ENCODE peak calls at places on chromosomes 2 and 18, in four cellular contexts. T is WTC11, A is A549, F is K562. L is an unnamed sample.

GRCh38 chr2:219122197-219122965 is 38.2 kb downstream of the NHEJ1 start:
- DNase-seq in T (no peak), A (no peak), F (no peak), L (no peak)

GRCh38 chr2:23478087-23478932 is 93.3 kb downstream of the KLHL29 start:
- DNase-seq in T (peak), A (no peak), F (no peak), L (no peak)

GRCh38 chr2:42872736-42873135 is 80.4 kb upstream of the HAAO start:
- DNase-seq in T (no peak), A (no peak), F (no peak), L (no peak)

GRCh38 chr2:3458396-3459184 is 60.7 kb downstream of the ADI1 start:
- DNase-seq in T (no peak), A (no peak), F (peak), L (no peak)

GRCh38 chr2:240422683-240423329 is 12.7 kb upstream of the GPC1 start:
- DNase-seq in T (no peak), A (no peak), F (no peak), L (no peak)

GRCh38 chr2:102603904-102604303 is 15.4 kb upstream of the SLC9A2 start:
- DNase-seq in T (no peak), A (no peak), F (no peak), L (no peak)

GRCh38 chr2:71882949-71883472 is 264.7 kb downstream of the CYP26B1 start:
- DNase-seq in T (no peak), A (peak), F (peak), L (peak)

GRCh38 chr2:224922142-224922727 is 120.0 kb downstream of the DOCK10 start:
- DNase-seq in T (no peak), A (no peak), F (no peak), L (no peak)

GRCh38 chr2:224278531-224278930 is 123.4 kb downstream of the FAM124B start:
- DNase-seq in T (no peak), A (no peak), F (no peak), L (no peak)

GRCh38 chr2:30234180-30234971 is 3.0 kb downstream of the LBH start:
- DNase-seq in T (no peak), A (peak), F (no peak), L (peak)

GRCh38 chr18:59388817-59389216 is 29.8 kb upstream of the LMAN1 start:
- DNase-seq in T (no peak), A (no peak), F (no peak), L (no peak)

GRCh38 chr2:17878222-17879136 is at the start of gene KCNS3:
- DNase-seq in T (peak), A (peak), F (peak), L (no peak)

GRCh38 chr2:229852565-229852964 is 69.2 kb downstream of the TRIP12 start:
- DNase-seq in T (no peak), A (no peak), F (peak), L (no peak)

GRCh38 chr2:65279756-65280155 is 52.1 kb downstream of the ACTR2 start:
- DNase-seq in T (no peak), A (no peak), F (no peak), L (no peak)

GRCh38 chr2:47782557-47783490 is at the start of gene MSH6:
- DNase-seq in T (peak), A (peak), F (peak), L (peak)

GRCh38 chr2:147524912-147525311 is 319.9 kb upstream of the ACVR2A start:
- DNase-seq in T (no peak), A (no peak), F (no peak), L (no peak)

GRCh38 chr2:59660262-59660661 is 893.2 kb downstream of the BCL11A start:
- DNase-seq in T (no peak), A (no peak), F (no peak), L (no peak)

GRCh38 chr2:171794918-171795317 is 99.1 kb downstream of the SLC25A12 start:
- DNase-seq in T (no peak), A (no peak), F (no peak), L (no peak)

GRCh38 chr18:35252466-35252865 is 11.6 kb downstream of the ZNF397 start:
- DNase-seq in T (no peak), A (no peak), F (no peak), L (no peak)

GRCh38 chr18:75475228-75475627 is 47.7 kb upstream of the SMIM21 start:
- DNase-seq in T (no peak), A (no peak), F (no peak), L (no peak)

GRCh38 chr2:75503048-75503607 is 57.6 kb downstream of the EVA1A start:
- DNase-seq in T (no peak), A (no peak), F (no peak), L (no peak)

GRCh38 chr2:234411793-234412192 is 85.1 kb downstream of the ARL4C start:
- DNase-seq in T (no peak), A (no peak), F (no peak), L (no peak)

GRCh38 chr18:9712606-9713005 is 4.5 kb downstream of the RAB31 start:
- DNase-seq in T (no peak), A (no peak), F (no peak), L (no peak)

DNA sequence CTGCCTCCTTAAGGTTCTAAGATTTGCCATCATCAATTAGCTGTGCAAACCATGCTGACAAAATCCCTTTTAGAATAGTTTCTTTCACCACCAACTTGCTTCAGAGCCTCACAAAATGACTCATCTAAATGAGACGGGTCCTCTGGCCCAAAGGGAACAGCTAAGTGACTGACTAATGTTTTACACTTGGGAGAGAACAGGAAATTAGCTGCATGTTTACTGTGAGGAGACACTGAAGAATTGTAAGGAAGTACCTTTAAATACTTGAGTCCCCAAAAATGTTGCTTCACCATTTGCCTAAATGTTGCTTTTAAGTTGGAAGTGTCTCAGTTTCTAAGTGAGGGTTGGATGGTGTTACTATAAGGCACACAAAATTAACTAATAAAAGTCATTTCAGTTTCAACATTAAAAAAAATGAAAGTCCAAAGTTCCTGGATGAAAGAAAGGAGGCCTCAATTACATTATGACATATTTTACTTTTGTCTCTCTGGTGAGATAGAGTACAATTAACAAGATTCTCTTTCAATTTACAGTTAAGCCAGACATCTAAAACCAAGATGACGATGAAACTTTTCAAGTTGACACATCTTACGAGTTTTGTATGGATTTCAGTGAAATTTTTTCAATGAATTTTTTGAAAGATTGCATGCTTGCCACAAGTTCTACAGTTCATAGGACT is 229.1 kb upstream of the FN1 start:
- DNase-seq in T (no peak), A (peak), F (peak), L (peak)
- TF ChIP-seq NR3C1 in T (no peak), A (no peak), F (no peak), L (no peak)

DNA sequence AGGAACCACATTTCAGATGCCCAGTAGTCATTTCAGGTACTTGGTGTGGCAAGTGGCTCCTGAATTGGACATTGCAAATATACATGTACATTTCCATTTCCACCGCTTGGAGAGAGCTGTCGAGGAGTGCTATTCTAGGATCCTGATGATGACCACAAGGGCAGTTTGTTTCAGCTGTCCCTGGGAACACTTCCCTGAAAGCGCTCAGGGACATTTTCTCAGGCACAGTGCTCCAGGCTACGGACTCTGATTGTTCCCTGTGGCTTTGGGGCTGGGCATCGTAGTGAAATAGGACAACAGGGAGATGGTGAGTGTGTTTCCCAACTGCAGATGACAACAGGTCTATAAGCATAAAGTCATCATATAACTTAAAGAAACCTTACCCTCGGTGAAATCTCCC is 3.1 kb downstream of the DBI start:
- DNase-seq in T (no peak), A (no peak), F (no peak), L (no peak)
- TF ChIP-seq NR3C1 in T (no peak), A (no peak), F (no peak), L (no peak)

GRCh38 chr2:237765875-237766274 is 32.7 kb upstream of the RBM44 start:
- DNase-seq in T (no peak), A (no peak), F (no peak), L (no peak)
- TF ChIP-seq NR3C1 in T (no peak), A (no peak), F (no peak), L (no peak)

DNA sequence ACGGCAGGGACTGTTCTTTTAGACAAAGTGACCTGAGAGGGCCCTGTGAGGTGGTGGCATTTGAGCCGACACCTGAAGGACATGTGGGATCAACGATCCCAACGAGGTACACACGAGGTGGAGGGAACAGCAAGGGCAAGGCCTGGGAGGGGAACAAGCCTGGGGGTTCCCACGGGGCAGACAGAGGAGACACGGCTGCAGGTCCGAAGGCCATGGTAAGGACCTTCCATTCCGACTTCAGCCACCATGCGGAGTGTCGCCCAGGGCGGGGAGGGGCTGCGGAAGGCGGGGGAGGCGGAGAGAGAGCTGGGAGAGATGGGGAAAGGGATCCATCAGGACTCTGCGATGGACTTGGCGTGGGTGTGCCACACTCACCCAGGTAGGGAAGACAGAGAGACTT is 151.8 kb downstream of the HDAC4 start:
- DNase-seq in T (no peak), A (no peak), F (no peak), L (no peak)
- TF ChIP-seq NR3C1 in T (no peak), A (no peak), F (no peak), L (no peak)

L was measured in HepG2.